ENCODE peak calls at places on chromosomes 6 and 20, in five cellular contexts. Y is heart right ventricle, I is astrocyte of the spinal cord, T is PC-9, G is endothelial cell. W is an unnamed sample.

GRCh38 chr6:144190593-144190992 is 40.3 kb downstream of the STX11 start:
- DNase-seq in Y (peak), I (peak), T (no peak), G (no peak), W (no peak)

GRCh38 chr6:68559716-68560115 is 75.4 kb upstream of the ADGRB3 start:
- DNase-seq in Y (no peak), I (peak), T (no peak), G (peak), W (no peak)

GRCh38 chr20:44218441-44218840 is 7.9 kb upstream of the OSER1 start:
- DNase-seq in Y (no peak), I (no peak), T (no peak), G (no peak), W (no peak)

GRCh38 chr6:143006787-143007186 is 53.9 kb upstream of the AIG1 start:
- DNase-seq in Y (no peak), I (no peak), T (no peak), G (no peak), W (no peak)

GRCh38 chr6:3341467-3341866 is 82.7 kb downstream of the PSMG4 start:
- DNase-seq in Y (no peak), I (peak), T (no peak), G (no peak), W (no peak)

GRCh38 chr6:33431880-33432541 is 12.1 kb downstream of the SYNGAP1 start:
- DNase-seq in Y (no peak), I (no peak), T (no peak), G (no peak), W (no peak)

GRCh38 chr20:60959971-60960370 is 292.1 kb upstream of the CDH4 start:
- DNase-seq in Y (no peak), I (no peak), T (no peak), G (no peak), W (no peak)

GRCh38 chr6:134103004-134103403 is 50.6 kb upstream of the SLC2A12 start:
- DNase-seq in Y (no peak), I (no peak), T (no peak), G (no peak), W (no peak)

GRCh38 chr20:53569606-53570307 is 23.9 kb downstream of the ZNF217 start:
- DNase-seq in Y (no peak), I (no peak), T (no peak), G (no peak), W (no peak)

GRCh38 chr6:33279971-33280511 is 3.1 kb downstream of the B3GALT4 start:
- DNase-seq in Y (no peak), I (peak), T (peak), G (peak), W (no peak)

GRCh38 chr20:8800089-8800488 is 268.8 kb upstream of the PLCB4 start:
- DNase-seq in Y (no peak), I (no peak), T (no peak), G (no peak), W (no peak)
- TF ChIP-seq CTCF in Y (no peak), I (peak), T (no peak), G (no peak), W (no peak)

GRCh38 chr6:146931214-146931613 is 273.0 kb upstream of the STXBP5 start:
- DNase-seq in Y (no peak), I (no peak), T (no peak), G (no peak), W (no peak)
- TF ChIP-seq CTCF in Y (no peak), I (no peak), T (no peak), G (no peak), W (no peak)

DNA sequence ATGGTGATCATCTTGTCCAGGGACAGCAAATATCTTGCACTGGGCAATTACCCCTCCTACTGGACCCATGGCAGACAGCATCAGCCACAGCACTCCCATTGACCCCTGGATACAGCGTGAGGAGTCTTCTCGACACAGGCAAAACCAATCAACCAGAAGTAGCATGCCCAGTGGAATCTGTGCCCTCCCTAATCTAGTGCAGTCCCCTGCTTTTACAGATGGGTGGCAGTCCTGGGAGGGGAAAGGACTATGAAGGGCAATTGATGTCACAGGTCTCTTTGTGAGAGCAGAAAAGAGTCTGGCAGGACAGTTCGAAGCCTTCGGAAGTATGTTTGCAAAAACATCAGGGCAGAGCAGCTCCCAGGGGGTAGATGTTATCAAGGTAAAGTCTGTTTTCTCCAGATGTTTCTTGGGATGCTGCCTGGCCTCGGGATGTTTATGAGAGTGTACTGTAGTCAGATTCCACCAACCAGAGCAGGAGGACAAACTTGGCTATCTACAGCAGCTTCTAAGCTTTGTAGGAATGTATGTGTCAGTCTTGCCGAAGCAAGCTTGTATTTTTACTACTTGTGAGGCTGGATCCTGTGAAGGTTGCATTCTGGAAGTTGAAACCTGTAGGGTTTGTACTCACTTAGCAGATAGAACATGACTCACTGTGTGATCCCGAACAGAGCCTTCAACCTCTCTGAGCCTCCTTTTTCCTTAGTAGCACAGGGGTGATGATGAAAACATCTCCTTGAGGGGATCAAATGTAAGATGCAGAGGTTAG is 63.0 kb upstream of the MYL9 start:
- DNase-seq in Y (no peak), I (no peak), T (no peak), G (no peak), W (no peak)
- TF ChIP-seq CTCF in Y (peak), I (peak), T (no peak), G (no peak), W (no peak)

GRCh38 chr6:31829633-31830492 is 2.3 kb downstream of the HSPA1B start:
- DNase-seq in Y (no peak), I (peak), T (peak), G (no peak), W (no peak)
- TF ChIP-seq CTCF in Y (peak), I (peak), T (peak), G (no peak), W (no peak)

DNA sequence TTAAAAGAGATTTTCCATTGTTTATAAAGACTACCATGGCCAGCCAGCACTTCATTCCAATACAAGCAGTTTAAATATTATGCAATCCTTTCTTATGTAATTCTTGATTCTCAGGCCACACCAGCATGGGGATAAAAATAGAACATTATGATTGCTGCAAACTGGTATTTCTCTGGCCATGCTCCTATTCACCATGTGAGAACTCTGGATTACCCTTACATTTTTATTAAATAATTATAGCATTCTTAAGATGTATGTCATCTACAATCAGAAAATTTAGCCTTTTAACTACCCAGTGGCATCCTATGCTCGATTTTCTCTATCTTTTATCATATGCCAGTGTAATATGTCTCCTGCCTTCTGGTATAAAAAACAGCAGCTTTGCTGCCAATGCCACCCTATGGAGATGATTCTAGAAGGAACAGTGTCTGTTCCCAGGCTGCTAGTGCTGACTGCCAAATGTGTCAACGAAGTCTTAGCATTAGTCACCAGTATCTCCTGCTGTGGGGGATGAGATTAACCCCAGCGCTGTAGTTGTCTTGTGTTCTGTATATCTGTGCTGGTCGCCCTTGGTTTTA is 501.4 kb downstream of the BCKDHB start:
- DNase-seq in Y (peak), I (peak), T (peak), G (no peak), W (no peak)
- TF ChIP-seq CTCF in Y (no peak), I (no peak), T (no peak), G (no peak), W (no peak)

DNA sequence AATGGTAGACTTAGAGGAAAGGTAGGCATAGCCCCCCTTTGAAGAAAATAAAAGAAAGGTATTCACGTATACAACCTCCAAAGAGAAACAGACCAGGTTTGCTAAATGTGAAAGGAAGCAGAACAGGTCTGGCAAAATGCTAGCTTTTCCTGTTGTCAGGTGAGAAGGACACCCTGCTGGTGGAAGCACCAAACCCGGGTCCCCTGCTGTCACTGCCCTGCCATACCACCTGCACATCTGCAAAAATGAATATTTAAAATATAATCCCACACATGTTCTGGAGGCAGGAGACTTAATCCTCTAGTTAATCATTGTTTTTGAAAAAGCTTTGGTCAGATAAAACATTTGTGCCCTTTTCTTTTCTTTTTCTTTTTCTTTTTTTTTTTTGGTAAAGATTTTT is 48.9 kb upstream of the OLIG3 start:
- DNase-seq in Y (no peak), I (no peak), T (no peak), G (no peak), W (no peak)
- TF ChIP-seq CTCF in Y (no peak), I (no peak), T (no peak), G (no peak), W (no peak)

DNA sequence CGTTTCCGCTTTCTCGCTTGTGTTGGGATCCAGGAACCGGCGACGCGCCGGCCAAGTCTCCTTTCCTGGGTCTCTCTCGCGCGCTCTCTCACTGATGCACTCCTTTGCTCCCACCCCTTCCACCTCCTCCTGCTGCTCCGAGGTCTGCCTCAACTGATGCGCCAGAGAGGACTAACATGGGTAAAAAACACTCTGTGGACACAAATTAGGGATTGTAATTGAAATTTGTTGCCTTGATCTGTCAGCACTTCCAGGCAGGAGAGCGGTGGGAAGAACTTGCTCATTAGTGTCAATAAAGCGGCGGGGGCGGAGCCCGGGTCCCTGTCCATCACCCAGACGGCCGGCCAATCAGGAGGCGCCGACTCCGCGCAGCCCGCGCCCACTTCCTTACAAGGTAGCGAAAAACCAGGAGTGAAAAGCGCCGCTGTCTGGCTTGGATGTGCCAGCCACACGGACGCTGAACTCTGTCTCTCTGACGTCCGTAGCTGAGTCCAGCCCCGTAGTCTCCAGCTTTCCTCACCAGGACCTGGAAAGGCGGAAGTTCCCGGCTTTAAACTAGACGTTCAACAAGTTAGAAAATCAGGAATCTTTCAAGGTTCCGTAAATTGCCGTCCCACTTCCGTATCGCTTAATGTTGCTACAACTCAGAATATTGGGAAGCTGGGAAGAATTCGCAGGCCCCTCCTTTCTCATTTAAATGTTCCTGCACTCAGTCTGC is at the start of gene TBX18:
- DNase-seq in Y (peak), I (peak), T (no peak), G (peak), W (no peak)
- TF ChIP-seq CTCF in Y (no peak), I (peak), T (no peak), G (no peak), W (no peak)

DNA sequence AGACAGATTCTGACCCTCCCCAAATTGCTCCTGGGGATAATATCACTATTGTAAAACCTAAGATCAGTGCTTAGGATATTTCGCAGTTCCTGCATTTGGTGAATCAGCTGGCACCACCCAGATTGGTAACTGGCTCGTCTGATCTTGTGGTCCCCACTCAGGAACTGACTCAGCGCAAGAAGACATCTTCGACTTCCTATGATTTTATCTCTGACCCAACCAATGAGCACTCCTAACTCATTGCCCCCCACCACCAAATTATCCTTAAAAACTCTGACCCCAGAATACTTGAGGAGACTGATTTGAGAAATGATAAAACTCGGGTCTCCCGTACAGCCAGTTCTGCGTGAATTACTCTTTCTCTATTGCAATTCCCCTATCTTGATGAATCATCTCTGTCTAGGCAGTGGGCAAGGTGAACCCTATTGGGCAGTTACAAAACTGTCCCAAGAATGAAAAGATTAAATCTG is 55.7 kb upstream of the PRND start:
- DNase-seq in Y (no peak), I (peak), T (peak), G (no peak), W (no peak)
- TF ChIP-seq CTCF in Y (no peak), I (no peak), T (no peak), G (no peak), W (no peak)